ENCODE peak calls at places on chromosomes 3 and 15, in four cellular contexts. One of them, this sample, is unnamed.

GRCh38 chr15:82832601-82833209 is 23.3 kb downstream of the WHAMM start:
- DNase-seq in GM12878: peak
- DNase-seq in K562: no peak
- DNase-seq in SK-N-SH: no peak
- DNase-seq in this sample: no peak

GRCh38 chr15:46297766-46298165 is 662.9 kb downstream of the SQOR start:
- DNase-seq in SK-N-SH: no peak
- DNase-seq in GM12878: peak
- DNase-seq in K562: no peak
- DNase-seq in this sample: no peak

GRCh38 chr15:65954289-65954741 is 85.0 kb downstream of the RAB11A start:
- DNase-seq in GM12878: no peak
- DNase-seq in K562: no peak
- DNase-seq in SK-N-SH: peak
- DNase-seq in this sample: peak

GRCh38 chr3:124886168-124887051 is 755 bp downstream of the ITGB5 start:
- DNase-seq in SK-N-SH: peak
- DNase-seq in K562: peak
- DNase-seq in GM12878: no peak
- DNase-seq in this sample: peak

GRCh38 chr3:110598847-110599490 is 472.6 kb upstream of the NECTIN3 start:
- DNase-seq in SK-N-SH: no peak
- DNase-seq in GM12878: no peak
- DNase-seq in K562: no peak
- DNase-seq in this sample: no peak

GRCh38 chr3:196357905-196358304 is 19.7 kb upstream of the TM4SF19 start:
- DNase-seq in SK-N-SH: no peak
- DNase-seq in GM12878: no peak
- DNase-seq in K562: no peak
- DNase-seq in this sample: no peak

GRCh38 chr3:61530355-61530754 is 31.0 kb upstream of the PTPRG start:
- DNase-seq in SK-N-SH: peak
- DNase-seq in GM12878: no peak
- DNase-seq in K562: peak
- DNase-seq in this sample: no peak

GRCh38 chr15:26051771-26052685 is 188.9 kb upstream of the ATP10A start:
- DNase-seq in K562: no peak
- DNase-seq in SK-N-SH: no peak
- DNase-seq in GM12878: no peak
- DNase-seq in this sample: no peak

GRCh38 chr3:106814231-106814630 is 563.0 kb upstream of the CCDC54 start:
- DNase-seq in GM12878: no peak
- DNase-seq in SK-N-SH: peak
- DNase-seq in K562: no peak
- DNase-seq in this sample: no peak

GRCh38 chr3:96000963-96001362 is 813.4 kb upstream of the EPHA6 start:
- DNase-seq in K562: no peak
- DNase-seq in SK-N-SH: no peak
- DNase-seq in GM12878: no peak
- DNase-seq in this sample: no peak

GRCh38 chr3:194396561-194396896 is 2.5 kb downstream of the GP5 start:
- DNase-seq in SK-N-SH: no peak
- DNase-seq in GM12878: no peak
- DNase-seq in K562: no peak
- DNase-seq in this sample: no peak

GRCh38 chr3:194117114-194117845 is 18.7 kb upstream of the HES1 start:
- DNase-seq in GM12878: no peak
- DNase-seq in SK-N-SH: no peak
- DNase-seq in K562: no peak
- DNase-seq in this sample: no peak

GRCh38 chr15:57149196-57149595 is 227.1 kb upstream of the CGNL1 start:
- DNase-seq in SK-N-SH: no peak
- DNase-seq in K562: no peak
- DNase-seq in GM12878: no peak
- DNase-seq in this sample: no peak

GRCh38 chr3:81497565-81497964 is 263.9 kb downstream of the GBE1 start:
- DNase-seq in K562: no peak
- DNase-seq in GM12878: no peak
- DNase-seq in SK-N-SH: no peak
- DNase-seq in this sample: no peak

GRCh38 chr3:87313641-87314040 is 37.3 kb upstream of the POU1F1 start:
- DNase-seq in K562: no peak
- DNase-seq in SK-N-SH: no peak
- DNase-seq in GM12878: no peak
- DNase-seq in this sample: no peak

GRCh38 chr15:69576035-69576526 is 123.5 kb downstream of the RPLP1 start:
- DNase-seq in GM12878: peak
- DNase-seq in SK-N-SH: peak
- DNase-seq in K562: no peak
- DNase-seq in this sample: peak

GRCh38 chr3:184155644-184156521 is 706 bp downstream of the DVL3 start:
- DNase-seq in SK-N-SH: peak
- DNase-seq in K562: peak
- DNase-seq in GM12878: no peak
- DNase-seq in this sample: peak

GRCh38 chr3:66186545-66186944 is 34.3 kb upstream of the SLC25A26 start:
- DNase-seq in SK-N-SH: no peak
- DNase-seq in K562: no peak
- DNase-seq in GM12878: no peak
- DNase-seq in this sample: no peak

GRCh38 chr3:143763568-143764162 is 84.6 kb downstream of the SLC9A9 start:
- DNase-seq in GM12878: no peak
- DNase-seq in SK-N-SH: no peak
- DNase-seq in K562: peak
- DNase-seq in this sample: no peak

GRCh38 chr3:138467905-138468304 is 33.5 kb downstream of the ESYT3 start:
- DNase-seq in K562: no peak
- DNase-seq in GM12878: no peak
- DNase-seq in SK-N-SH: no peak
- DNase-seq in this sample: no peak

GRCh38 chr3:12566976-12567375 is 10.1 kb downstream of the MKRN2 start:
- DNase-seq in GM12878: no peak
- DNase-seq in K562: no peak
- DNase-seq in SK-N-SH: no peak
- DNase-seq in this sample: no peak

GRCh38 chr3:123843668-123844067 is 40.5 kb downstream of the MYLK start:
- DNase-seq in SK-N-SH: no peak
- DNase-seq in GM12878: no peak
- DNase-seq in K562: no peak
- DNase-seq in this sample: no peak

GRCh38 chr3:24227635-24228034 is 267.0 kb downstream of the THRB start:
- DNase-seq in GM12878: no peak
- DNase-seq in K562: no peak
- DNase-seq in SK-N-SH: no peak
- DNase-seq in this sample: no peak

GRCh38 chr15:93955197-93955596 is 276.2 kb upstream of the MCTP2 start:
- DNase-seq in SK-N-SH: no peak
- DNase-seq in K562: no peak
- DNase-seq in GM12878: no peak
- DNase-seq in this sample: no peak

GRCh38 chr3:104909188-104909587 is 457.5 kb upstream of the ALCAM start:
- DNase-seq in SK-N-SH: peak
- DNase-seq in GM12878: no peak
- DNase-seq in K562: no peak
- DNase-seq in this sample: no peak

GRCh38 chr3:143222981-143223380 is 103.4 kb downstream of the CHST2 start:
- DNase-seq in K562: peak
- DNase-seq in GM12878: no peak
- DNase-seq in SK-N-SH: no peak
- DNase-seq in this sample: no peak

GRCh38 chr3:187975571-187976360 is 178.2 kb upstream of the LPP start:
- DNase-seq in GM12878: no peak
- DNase-seq in SK-N-SH: no peak
- DNase-seq in K562: no peak
- DNase-seq in this sample: no peak

GRCh38 chr3:58497074-58497473 is 5.2 kb downstream of the KCTD6 start:
- DNase-seq in GM12878: no peak
- DNase-seq in SK-N-SH: no peak
- DNase-seq in K562: no peak
- DNase-seq in this sample: no peak

GRCh38 chr15:96335429-96335807 is 4.9 kb downstream of the NR2F2 start:
- DNase-seq in GM12878: no peak
- DNase-seq in K562: no peak
- DNase-seq in SK-N-SH: no peak
- DNase-seq in this sample: no peak

GRCh38 chr15:85604194-85604593 is 190.5 kb downstream of the KLHL25 start:
- DNase-seq in K562: no peak
- DNase-seq in SK-N-SH: no peak
- DNase-seq in GM12878: no peak
- DNase-seq in this sample: no peak

GRCh38 chr3:27939940-27940339 is 217.8 kb upstream of the EOMES start:
- DNase-seq in K562: no peak
- DNase-seq in SK-N-SH: no peak
- DNase-seq in GM12878: no peak
- DNase-seq in this sample: no peak

GRCh38 chr3:146832815-146833458 is 227.8 kb upstream of the PLSCR5 start:
- DNase-seq in SK-N-SH: no peak
- DNase-seq in K562: no peak
- DNase-seq in GM12878: no peak
- DNase-seq in this sample: no peak

GRCh38 chr3:61117045-61117898 is 134.0 kb downstream of the FHIT start:
- DNase-seq in GM12878: no peak
- DNase-seq in K562: no peak
- DNase-seq in SK-N-SH: no peak
- DNase-seq in this sample: no peak

GRCh38 chr3:23778451-23778850 is 27.3 kb upstream of the UBE2E1 start:
- DNase-seq in SK-N-SH: no peak
- DNase-seq in GM12878: no peak
- DNase-seq in K562: no peak
- DNase-seq in this sample: no peak

GRCh38 chr3:11718582-11719405 is 75.1 kb upstream of the VGLL4 start:
- DNase-seq in SK-N-SH: peak
- DNase-seq in GM12878: no peak
- DNase-seq in K562: no peak
- DNase-seq in this sample: peak

GRCh38 chr3:63967675-63968611 is 55.4 kb downstream of the PSMD6 start:
- DNase-seq in SK-N-SH: peak
- DNase-seq in GM12878: peak
- DNase-seq in K562: peak
- DNase-seq in this sample: no peak

GRCh38 chr3:41102750-41103149 is 96.6 kb upstream of the CTNNB1 start:
- DNase-seq in SK-N-SH: no peak
- DNase-seq in K562: no peak
- DNase-seq in GM12878: no peak
- DNase-seq in this sample: no peak

GRCh38 chr15:70608156-70608555 is 155.2 kb downstream of the UACA start:
- DNase-seq in K562: no peak
- DNase-seq in SK-N-SH: no peak
- DNase-seq in GM12878: no peak
- DNase-seq in this sample: no peak

GRCh38 chr3:151315846-151316245 is 774 bp downstream of the GPR87 start:
- DNase-seq in GM12878: no peak
- DNase-seq in SK-N-SH: no peak
- DNase-seq in K562: no peak
- DNase-seq in this sample: no peak
- TF ChIP-seq CTCF in GM12878: no peak
- TF ChIP-seq CTCF in SK-N-SH: no peak
- TF ChIP-seq CTCF in K562: no peak
- TF ChIP-seq CTCF in this sample: no peak

DNA sequence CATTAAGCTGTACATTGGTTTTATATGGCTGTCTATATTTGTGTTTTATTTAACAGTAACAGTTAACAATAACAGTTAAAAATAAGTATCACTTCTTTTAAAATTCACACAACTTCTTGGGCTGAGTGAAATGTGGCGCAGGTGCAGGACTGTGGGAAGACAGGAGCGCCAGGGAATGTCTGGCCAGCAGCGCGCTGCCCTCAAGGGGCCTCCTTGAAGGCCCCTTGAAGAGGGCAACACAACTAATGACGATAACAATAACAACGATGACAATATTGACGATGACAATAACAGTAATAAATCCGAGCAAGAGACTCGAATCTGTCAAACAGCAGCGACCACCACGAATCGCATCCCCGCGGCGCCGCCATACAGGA is 411 bp upstream of the PPP2R3A start:
- DNase-seq in K562: no peak
- DNase-seq in SK-N-SH: no peak
- DNase-seq in GM12878: no peak
- DNase-seq in this sample: no peak
- TF ChIP-seq USF2 in K562: no peak
- TF ChIP-seq USF2 in SK-N-SH: no peak
- TF ChIP-seq USF2 in GM12878: no peak
- TF ChIP-seq USF2 in this sample: no peak

GRCh38 chr15:67135494-67135893 is 70.1 kb downstream of the SMAD3 start:
- DNase-seq in GM12878: no peak
- DNase-seq in SK-N-SH: no peak
- DNase-seq in K562: no peak
- DNase-seq in this sample: no peak
- TF ChIP-seq USF1 in GM12878: no peak
- TF ChIP-seq USF1 in SK-N-SH: no peak
- TF ChIP-seq USF1 in K562: no peak
- TF ChIP-seq USF1 in this sample: no peak

DNA sequence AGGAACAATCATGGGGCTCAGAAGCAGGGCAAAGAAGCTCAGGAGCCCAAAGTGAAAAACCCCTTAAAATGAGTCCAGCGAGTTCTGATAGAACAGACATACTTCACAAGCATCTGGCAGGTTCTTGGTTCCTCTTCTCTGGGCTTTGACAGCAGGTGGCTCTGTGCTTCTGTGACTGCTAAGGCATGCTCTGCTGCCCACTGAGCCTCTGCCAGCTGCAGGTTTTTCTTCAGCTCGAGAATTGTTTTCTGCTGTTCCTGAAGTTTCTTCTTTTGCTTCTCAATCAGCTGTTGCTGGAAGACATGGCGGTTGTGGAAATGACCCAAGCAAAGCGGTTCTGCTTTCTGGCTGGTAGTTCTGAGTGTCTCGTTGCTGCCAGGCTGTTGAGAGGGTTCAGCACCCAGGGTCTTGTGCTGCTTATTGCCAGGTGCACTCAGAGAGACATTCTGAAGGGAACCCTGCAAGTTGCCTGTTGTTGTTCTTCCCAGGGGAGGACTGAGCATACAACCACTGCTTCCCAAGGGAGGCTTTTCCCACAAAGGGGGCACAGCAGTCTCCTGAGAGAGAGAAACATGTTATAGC is 50.8 kb downstream of the CCDC191 start:
- DNase-seq in SK-N-SH: no peak
- DNase-seq in GM12878: peak
- DNase-seq in K562: no peak
- DNase-seq in this sample: no peak
- TF ChIP-seq CTCF in SK-N-SH: no peak
- TF ChIP-seq CTCF in GM12878: peak
- TF ChIP-seq CTCF in K562: no peak
- TF ChIP-seq CTCF in this sample: no peak